ENCODE peak calls at places on chromosomes 3 and 15, in seven cellular contexts. B is OCI-LY7, H is psoas muscle, K is DND-41, U is brain microvascular endothelial cell, F is stomach, R is IMR-90. A is an unnamed sample.

GRCh38 chr3:51099794-51100542 is 285.1 kb upstream of the MANF start:
- DNase-seq in R (peak), H (no peak), B (peak), K (peak), U (peak), F (peak), A (peak)

GRCh38 chr15:69013726-69014406 is 629 bp upstream of the NOX5 start:
- DNase-seq in B (no peak), R (no peak), K (no peak), F (no peak), H (no peak), U (no peak), A (no peak)

GRCh38 chr3:48194446-48195071 is 6.3 kb upstream of the CDC25A start:
- DNase-seq in H (peak), B (peak), U (peak), R (peak), F (peak), K (peak), A (peak)

GRCh38 chr3:71528816-71529215 is 54.7 kb downstream of the FOXP1 start:
- DNase-seq in H (no peak), R (no peak), B (no peak), U (no peak), K (no peak), F (no peak), A (no peak)

GRCh38 chr3:53354945-53355498 is 7.7 kb upstream of the DCP1A start:
- DNase-seq in U (peak), R (peak), F (no peak), K (no peak), B (no peak), H (no peak), A (peak)

GRCh38 chr3:49456417-49456816 is 13.7 kb upstream of the DAG1 start:
- DNase-seq in U (peak), H (no peak), B (no peak), F (no peak), K (no peak), R (peak), A (peak)

GRCh38 chr3:55330756-55331155 is 156.3 kb downstream of the WNT5A start:
- DNase-seq in U (peak), H (no peak), B (no peak), K (no peak), R (peak), F (no peak), A (no peak)

GRCh38 chr3:127477396-127477795 is 113.1 kb downstream of the TPRA1 start:
- DNase-seq in U (no peak), K (no peak), F (no peak), R (no peak), H (no peak), B (no peak), A (no peak)

GRCh38 chr15:91100561-91101355 is 701 bp downstream of the SV2B start:
- DNase-seq in H (no peak), U (no peak), K (no peak), B (no peak), R (peak), F (no peak), A (peak)

GRCh38 chr3:5239602-5240001 is 52.1 kb downstream of the EDEM1 start:
- DNase-seq in U (peak), H (no peak), K (no peak), R (peak), B (no peak), F (no peak), A (peak)

GRCh38 chr3:60497922-60498321 is 753.3 kb downstream of the FHIT start:
- DNase-seq in R (no peak), B (no peak), U (no peak), F (no peak), K (no peak), H (no peak), A (no peak)

GRCh38 chr3:33980252-33980651 is 181.8 kb downstream of the PDCD6IP start:
- DNase-seq in R (peak), H (no peak), K (no peak), B (peak), U (peak), F (no peak), A (peak)

GRCh38 chr15:64014995-64015394 is 31.3 kb downstream of the DAPK2 start:
- DNase-seq in F (peak), U (no peak), R (no peak), B (no peak), H (peak), K (no peak), A (no peak)

GRCh38 chr3:87228316-87228715 is 1.2 kb downstream of the CHMP2B start:
- DNase-seq in U (no peak), H (no peak), K (no peak), R (peak), F (no peak), B (no peak), A (peak)

GRCh38 chr3:120764206-120764605 is 21.7 kb downstream of the GTF2E1 start:
- DNase-seq in U (no peak), F (no peak), R (no peak), K (no peak), B (no peak), H (no peak), A (no peak)

GRCh38 chr15:65653781-65654521 is 32.2 kb downstream of the SLC24A1 start:
- DNase-seq in U (peak), H (no peak), K (no peak), B (no peak), R (peak), F (no peak), A (peak)

GRCh38 chr3:46559030-46559704 is 6.9 kb downstream of the LRRC2 start:
- DNase-seq in K (peak), U (no peak), H (no peak), R (peak), B (no peak), F (no peak), A (peak)

GRCh38 chr3:57544181-57545125 is at the start of gene DNAH12:
- DNase-seq in R (no peak), K (no peak), U (no peak), F (peak), H (no peak), B (peak), A (peak)

GRCh38 chr3:19866751-19867347 is 67.2 kb downstream of the EFHB start:
- DNase-seq in K (peak), U (peak), B (peak), R (peak), F (peak), H (no peak), A (peak)

GRCh38 chr15:75349851-75350588 is 3.2 kb downstream of the NEIL1 start:
- DNase-seq in R (no peak), U (no peak), B (peak), K (peak), H (no peak), F (peak), A (no peak)

GRCh38 chr3:188090626-188091309 is 63.2 kb upstream of the LPP start:
- DNase-seq in B (no peak), F (no peak), K (no peak), U (no peak), R (no peak), H (no peak), A (no peak)

GRCh38 chr15:30023798-30024295 is 58.9 kb upstream of the GOLGA8J start:
- DNase-seq in U (peak), H (no peak), B (no peak), F (no peak), K (no peak), R (peak), A (peak)

GRCh38 chr15:70892002-70892911 is at the start of the genes LRRC49 and THAP10:
- DNase-seq in B (peak), K (no peak), R (peak), H (peak), U (peak), F (peak), A (peak)
- H3K4me3 ChIP-seq in B (peak), K (no peak), R (peak), H (peak), U (peak), F (peak), A (peak)

DNA sequence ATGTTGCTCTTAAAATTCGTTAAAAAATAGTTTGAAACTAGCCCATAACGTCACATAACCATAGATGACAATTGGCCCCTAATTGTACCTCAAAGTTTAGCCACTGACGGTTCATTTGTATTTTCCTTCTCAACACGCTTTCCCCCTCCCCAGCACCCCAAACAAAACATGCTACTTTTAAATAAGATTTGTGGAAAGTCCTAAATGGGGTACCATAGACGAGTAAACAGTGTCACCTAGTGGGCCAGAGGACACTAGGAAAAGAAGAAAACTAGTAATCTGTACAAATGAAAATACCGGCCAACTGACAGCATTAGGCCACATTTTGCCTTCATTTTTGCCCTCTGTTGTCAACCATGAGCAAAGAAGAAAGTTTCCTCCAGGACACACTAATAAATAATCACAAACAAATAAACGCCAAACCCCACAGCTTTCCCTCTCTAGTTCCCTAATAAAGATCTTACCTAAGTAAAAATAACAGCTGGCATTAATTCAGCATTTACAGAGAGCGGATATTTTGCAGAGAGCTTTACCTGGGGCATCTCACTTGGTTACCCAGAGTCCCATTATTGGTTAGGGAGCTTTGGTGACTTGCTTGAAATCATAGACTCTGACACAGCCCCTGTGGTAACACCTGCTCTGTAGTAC is 175.1 kb upstream of the ATP11B start:
- DNase-seq in K (no peak), H (no peak), U (no peak), B (peak), F (no peak), R (no peak), A (peak)
- TF ChIP-seq CTCF in K (peak), H (peak), U (peak), B (peak), F (no peak), R (peak), A (peak)

GRCh38 chr3:58594117-58594516 is 16.9 kb upstream of the FAM107A start:
- DNase-seq in U (no peak), R (no peak), B (no peak), F (no peak), K (no peak), H (no peak), A (no peak)
- H3K4me3 ChIP-seq in U (no peak), R (no peak), B (no peak), F (no peak), K (no peak), H (no peak), A (no peak)

GRCh38 chr3:42028474-42028873 is 62.7 kb upstream of the TRAK1 start:
- DNase-seq in R (no peak), H (no peak), K (no peak), F (no peak), U (no peak), B (no peak), A (no peak)
- TF ChIP-seq CTCF in R (no peak), H (no peak), K (no peak), F (no peak), U (no peak), B (no peak), A (no peak)

DNA sequence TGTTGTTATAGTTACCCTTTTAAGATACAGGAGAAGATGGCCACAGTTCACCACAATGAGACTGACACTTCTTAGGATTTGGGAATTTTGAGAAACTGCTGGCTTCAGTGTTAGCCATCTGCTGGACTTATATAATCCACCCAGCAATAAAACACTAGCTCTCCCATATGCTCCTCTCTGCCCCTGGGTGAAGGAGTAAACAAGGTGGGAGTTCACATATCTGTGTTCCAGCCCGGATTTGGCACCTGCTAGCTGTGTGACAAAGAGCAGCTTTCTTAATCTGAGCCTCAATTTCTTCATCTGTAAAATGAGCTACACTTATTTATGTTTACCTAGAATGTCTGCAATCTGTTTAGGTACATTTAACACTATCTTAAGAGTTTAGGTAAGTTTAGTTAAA is 76.8 kb upstream of the PLCL2 start:
- DNase-seq in R (no peak), K (no peak), H (no peak), F (no peak), U (no peak), B (no peak), A (no peak)
- H3K4me3 ChIP-seq in R (no peak), K (no peak), H (no peak), F (no peak), U (no peak), B (no peak), A (no peak)

GRCh38 chr3:129278970-129279906 is 568 bp downstream of the HMCES start:
- DNase-seq in R (peak), B (peak), U (peak), F (peak), H (peak), K (peak), A (peak)

GRCh38 chr3:129280183-129280582 is 1.5 kb downstream of the HMCES start:
- DNase-seq in B (no peak), U (no peak), F (no peak), H (no peak), K (no peak), R (no peak), A (no peak)

GRCh38 chr3:129281726-129282125 is 3.1 kb downstream of the HMCES start:
- DNase-seq in B (no peak), K (no peak), F (no peak), H (no peak), R (no peak), U (no peak), A (no peak)

GRCh38 chr3:129286081-129286480 is 7.4 kb downstream of the HMCES start:
- DNase-seq in B (no peak), F (no peak), U (no peak), K (no peak), H (no peak), R (no peak), A (no peak)

DNA sequence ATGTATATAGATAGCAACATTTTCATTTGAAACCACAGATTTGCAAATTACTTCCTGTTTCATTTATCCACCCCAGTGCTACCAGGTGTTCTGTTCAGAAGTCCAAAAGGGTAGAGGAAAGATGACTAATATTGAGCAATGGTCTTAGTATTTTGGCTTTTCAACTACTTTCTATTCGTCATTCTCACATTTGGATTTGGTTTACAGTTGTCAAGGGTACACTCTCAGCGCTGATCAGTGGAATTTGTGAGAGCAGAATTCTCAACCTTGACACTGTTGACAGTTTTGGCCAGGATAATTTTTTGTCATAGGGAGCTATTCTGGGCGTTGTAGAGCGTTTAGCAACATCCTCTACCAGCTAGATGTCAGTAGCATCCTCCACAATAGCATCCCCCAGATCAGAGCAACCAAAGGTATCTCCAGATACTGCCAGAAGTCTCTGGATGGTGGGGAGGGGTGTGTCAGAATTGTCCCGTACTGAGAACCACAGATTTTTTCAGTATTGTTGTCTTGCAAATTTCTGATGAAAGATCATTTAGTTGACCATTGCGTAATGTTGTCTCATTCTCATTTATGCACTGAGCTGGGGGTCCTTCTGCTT is 4.2 kb downstream of the HMCES start:
- DNase-seq in U (no peak), R (peak), H (no peak), F (no peak), B (peak), K (no peak), A (peak)
- TF ChIP-seq CTCF in U (no peak), R (no peak), H (no peak), F (no peak), B (peak), K (no peak), A (no peak)

GRCh38 chr3:189687475-189687874 is 56.3 kb downstream of the TP63 start:
- DNase-seq in B (no peak), U (no peak), R (no peak), K (no peak), H (no peak), F (no peak), A (no peak)
- H3K4me3 ChIP-seq in B (no peak), U (no peak), R (no peak), K (no peak), H (no peak), F (no peak), A (no peak)

GRCh38 chr3:39385456-39386098 is 2.4 kb downstream of the SLC25A38 start:
- DNase-seq in R (no peak), U (no peak), B (no peak), K (no peak), F (no peak), H (no peak), A (no peak)

GRCh38 chr3:39383190-39383912 is at the start of gene SLC25A38:
- DNase-seq in F (peak), K (peak), B (peak), U (peak), H (peak), R (peak), A (peak)

GRCh38 chr3:39386331-39386730 is 3.2 kb downstream of the SLC25A38 start:
- DNase-seq in H (no peak), K (no peak), R (no peak), U (no peak), F (no peak), B (no peak), A (no peak)

GRCh38 chr3:39384665-39385000 is 1.5 kb downstream of the SLC25A38 start:
- DNase-seq in F (no peak), K (no peak), H (no peak), R (no peak), U (no peak), B (no peak), A (no peak)

DNA sequence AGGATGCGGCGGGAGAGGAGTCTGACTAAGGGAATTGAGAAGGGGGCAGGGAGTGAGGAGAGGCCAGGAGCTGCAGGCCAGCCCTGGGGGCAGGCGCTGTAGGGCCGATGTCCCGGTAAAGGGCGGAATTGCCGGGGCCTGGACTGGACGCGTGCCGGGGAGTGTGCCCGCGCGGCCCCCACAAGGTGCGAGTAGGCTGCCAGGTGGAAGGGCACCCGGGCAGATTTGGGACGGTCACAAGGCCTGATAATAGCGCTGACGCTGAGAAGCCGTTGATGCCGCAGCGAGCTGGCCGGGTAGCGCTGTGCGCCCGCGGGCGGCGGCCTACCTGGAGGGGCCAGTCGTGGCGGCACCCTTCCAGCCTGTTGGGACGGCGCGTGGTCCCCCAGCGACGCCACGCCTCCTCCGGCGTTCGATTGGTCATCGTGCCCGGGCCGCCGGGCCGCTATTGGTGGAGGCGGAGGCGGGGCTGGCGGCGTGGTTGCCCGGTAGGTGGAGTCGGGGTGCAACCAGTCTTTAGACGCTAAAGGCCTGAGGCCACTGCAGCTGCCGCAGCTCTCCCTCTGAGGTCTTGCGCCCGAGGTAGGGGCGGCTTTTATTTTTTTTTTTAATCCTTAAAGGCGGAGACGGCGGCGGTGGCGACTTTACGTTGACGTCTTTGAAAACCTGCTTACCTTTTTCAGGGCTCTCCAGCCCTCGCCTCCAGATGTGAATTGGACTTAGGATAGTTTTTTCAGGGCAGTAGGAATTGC is 919 bp downstream of the SLC25A38 start:
- DNase-seq in K (peak), U (peak), H (peak), B (peak), F (peak), R (peak), A (peak)
- TF ChIP-seq CTCF in K (peak), U (no peak), H (no peak), B (peak), F (no peak), R (no peak), A (no peak)

GRCh38 chr15:78203346-78204225 is 30.8 kb downstream of the ACSBG1 start:
- DNase-seq in B (no peak), K (no peak), H (no peak), F (peak), U (no peak), R (no peak), A (no peak)
- H3K4me3 ChIP-seq in B (no peak), K (no peak), H (no peak), F (no peak), U (no peak), R (no peak), A (no peak)